ENCODE peak calls at places on chromosomes 6 and 20, in seven cellular contexts. B, I, N, X, E, R and H are unnamed samples.

GRCh38 chr20:53579581-53580375 is 13.9 kb downstream of the ZNF217 start:
- DNase-seq in B (no peak), I (peak; percentile 33), N (peak; percentile 48), X (no peak), E (peak; percentile 83), R (peak; percentile 91), H (peak; percentile 91)

GRCh38 chr6:28212510-28213212 is 12.4 kb upstream of the ZSCAN9 start:
- DNase-seq in B (peak; percentile 73), I (no peak), N (peak; percentile 90), X (no peak), E (peak; percentile 92), R (peak; percentile 75), H (peak; percentile 90)

GRCh38 chr20:18252597-18253451 is 35.5 kb upstream of the ZNF133 start:
- DNase-seq in B (no peak), I (no peak), N (peak; percentile 66), X (no peak), E (no peak), R (no peak), H (no peak)

GRCh38 chr6:144879436-144879835 is 594.3 kb downstream of the UTRN start:
- DNase-seq in B (no peak), I (no peak), N (no peak), X (no peak), E (no peak), R (no peak), H (no peak)

GRCh38 chr6:31270788-31271640 is 878 bp downstream of the HLA-C start:
- DNase-seq in B (no peak), I (peak; percentile 80), N (peak; percentile 73), X (peak; percentile 87), E (peak; percentile 57), R (peak; percentile 55), H (peak; percentile 43)

GRCh38 chr20:45157977-45158376 is 16.7 kb upstream of the PI3 start:
- DNase-seq in B (no peak), I (no peak), N (peak; percentile 57), X (no peak), E (peak; percentile 70), R (peak; percentile 87), H (no peak)

GRCh38 chr6:137975058-137975940 is 108.2 kb downstream of the TNFAIP3 start:
- DNase-seq in B (no peak), I (no peak), N (no peak), X (no peak), E (peak; percentile 12), R (peak; percentile 62), H (peak; percentile 80)

GRCh38 chr20:51096571-51097267 is 73.8 kb upstream of the KCNG1 start:
- DNase-seq in B (no peak), I (no peak), N (no peak), X (no peak), E (no peak), R (no peak), H (no peak)

GRCh38 chr6:152723398-152723797 is 25.7 kb downstream of the MYCT1 start:
- DNase-seq in B (no peak), I (no peak), N (no peak), X (no peak), E (no peak), R (peak; percentile 78), H (no peak)

GRCh38 chr6:131694832-131695426 is 6.3 kb downstream of the OR2A4 start:
- DNase-seq in B (peak; percentile 70), I (peak; percentile 62), N (peak; percentile 71), X (no peak), E (peak; percentile 84), R (peak; percentile 76), H (peak; percentile 63)

GRCh38 chr6:133132092-133132491 is 109.1 kb upstream of the EYA4 start:
- DNase-seq in B (no peak), I (no peak), N (no peak), X (no peak), E (peak; percentile 60), R (no peak), H (no peak)

GRCh38 chr20:19502169-19502568 is 255.9 kb upstream of the RIN2 start:
- DNase-seq in B (no peak), I (no peak), N (no peak), X (no peak), E (no peak), R (no peak), H (no peak)

GRCh38 chr6:33577106-33577535 is 3.0 kb downstream of the BAK1 start:
- DNase-seq in B (no peak), I (peak; percentile 70), N (peak; percentile 71), X (peak; percentile 82), E (no peak), R (no peak), H (peak; percentile 73)

GRCh38 chr6:169975286-169975685 is 223.9 kb downstream of the ERMARD start:
- DNase-seq in B (no peak), I (no peak), N (no peak), X (no peak), E (no peak), R (no peak), H (no peak)

DNA sequence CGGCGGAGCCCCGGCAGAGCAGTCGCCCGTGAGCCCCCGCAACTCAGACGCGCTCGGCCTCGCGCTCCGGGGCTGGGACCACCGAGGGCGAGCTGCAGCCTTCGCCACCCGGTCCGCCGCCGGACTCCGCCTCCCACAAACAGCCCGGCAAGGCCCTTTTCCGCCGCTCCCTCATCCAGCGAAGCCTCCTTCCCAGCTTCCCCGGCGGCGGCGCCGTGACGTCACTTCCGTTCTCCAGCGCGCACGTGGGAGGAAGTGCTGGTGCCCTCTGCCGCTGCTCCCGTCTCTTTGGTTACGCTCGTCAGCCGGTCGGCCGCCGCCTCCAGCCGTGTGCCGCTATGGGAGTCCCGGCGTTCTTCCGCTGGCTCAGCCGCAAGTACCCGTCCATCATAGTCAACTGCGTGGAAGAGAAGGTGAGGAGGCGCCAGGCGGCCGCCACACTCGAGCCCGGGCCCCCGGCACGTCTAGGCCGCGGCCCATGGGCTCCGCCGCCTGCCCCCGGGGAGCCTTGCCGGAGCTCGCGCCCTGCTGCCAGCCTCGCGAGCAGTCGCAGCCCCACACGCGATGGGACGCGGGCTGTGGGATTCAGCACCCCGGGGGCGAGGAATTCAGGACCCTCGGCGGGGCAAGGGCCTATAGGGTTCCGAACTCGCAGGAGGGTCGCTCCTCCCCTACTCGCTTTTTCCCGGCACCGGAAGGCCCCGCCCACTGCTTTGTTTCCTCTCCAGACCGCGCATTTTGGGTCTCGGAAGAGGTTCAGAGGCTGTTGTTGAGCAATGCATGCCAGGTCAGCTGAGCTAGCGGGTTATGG is at the start of gene XRN2:
- DNase-seq in B (peak; percentile 95), I (peak; percentile 94), N (peak; percentile 77), X (peak; percentile 98), E (peak; percentile 96), R (peak; percentile 96), H (peak; percentile 97)
- TF ChIP-seq CTCF in B (no peak), I (no peak), N (no peak), X (no peak), E (no peak), R (no peak), H (no peak)

GRCh38 chr6:151624071-151624470 is 130.3 kb downstream of the CCDC170 start:
- DNase-seq in B (no peak), I (no peak), N (no peak), X (no peak), E (no peak), R (no peak), H (no peak)

GRCh38 chr6:151627689-151628444 is 134.1 kb downstream of the CCDC170 start:
- DNase-seq in B (no peak), I (no peak), N (peak; percentile 4), X (no peak), E (peak; percentile 38), R (no peak), H (no peak)

GRCh38 chr6:151620179-151620578 is 126.4 kb downstream of the CCDC170 start:
- DNase-seq in B (no peak), I (no peak), N (no peak), X (no peak), E (no peak), R (no peak), H (no peak)

GRCh38 chr6:151624900-151625536 is 131.2 kb downstream of the CCDC170 start:
- DNase-seq in B (no peak), I (no peak), N (no peak), X (no peak), E (no peak), R (no peak), H (no peak)

GRCh38 chr6:151624481-151624880 is 130.7 kb downstream of the CCDC170 start:
- DNase-seq in B (no peak), I (no peak), N (no peak), X (no peak), E (no peak), R (no peak), H (no peak)
- TF ChIP-seq CTCF in B (no peak), I (no peak), N (no peak), X (no peak), E (no peak), R (no peak), H (no peak)

DNA sequence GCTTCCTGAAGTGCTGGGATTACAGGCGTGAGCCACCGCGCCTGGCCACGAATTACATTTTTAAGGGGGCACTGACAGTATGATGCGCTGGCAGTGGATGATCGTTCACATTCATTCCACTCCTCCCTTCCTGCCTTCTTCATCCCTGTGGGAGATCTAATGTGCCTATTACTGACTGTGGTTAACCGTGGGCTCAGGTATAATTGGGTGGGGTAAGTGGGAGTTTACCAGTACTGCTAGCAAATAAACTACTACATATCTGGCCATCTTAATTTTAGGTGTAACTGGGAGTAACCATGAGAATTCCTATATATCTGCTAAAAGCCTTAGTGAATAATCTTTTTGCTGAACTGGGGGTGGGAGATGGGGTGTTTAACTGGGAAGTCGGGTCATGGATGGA is 6.5 kb upstream of the BLOC1S5 start:
- DNase-seq in B (no peak), I (no peak), N (no peak), X (no peak), E (no peak), R (no peak), H (no peak)
- TF ChIP-seq CTCF in B (no peak), I (no peak), N (no peak), X (no peak), E (no peak), R (no peak), H (no peak)

GRCh38 chr20:33419140-33419974 is 18.0 kb upstream of the CDK5RAP1 start:
- DNase-seq in B (no peak), I (peak; percentile 27), N (no peak), X (no peak), E (no peak), R (peak; percentile 74), H (no peak)

GRCh38 chr20:33411711-33412483 is 10.6 kb upstream of the CDK5RAP1 start:
- DNase-seq in B (no peak), I (no peak), N (no peak), X (no peak), E (no peak), R (no peak), H (no peak)

GRCh38 chr20:33412484-33412838 is 11.1 kb upstream of the CDK5RAP1 start:
- DNase-seq in B (no peak), I (no peak), N (no peak), X (no peak), E (no peak), R (no peak), H (no peak)

GRCh38 chr20:33418033-33418432 is 16.7 kb upstream of the CDK5RAP1 start:
- DNase-seq in B (no peak), I (no peak), N (no peak), X (no peak), E (no peak), R (no peak), H (no peak)

DNA sequence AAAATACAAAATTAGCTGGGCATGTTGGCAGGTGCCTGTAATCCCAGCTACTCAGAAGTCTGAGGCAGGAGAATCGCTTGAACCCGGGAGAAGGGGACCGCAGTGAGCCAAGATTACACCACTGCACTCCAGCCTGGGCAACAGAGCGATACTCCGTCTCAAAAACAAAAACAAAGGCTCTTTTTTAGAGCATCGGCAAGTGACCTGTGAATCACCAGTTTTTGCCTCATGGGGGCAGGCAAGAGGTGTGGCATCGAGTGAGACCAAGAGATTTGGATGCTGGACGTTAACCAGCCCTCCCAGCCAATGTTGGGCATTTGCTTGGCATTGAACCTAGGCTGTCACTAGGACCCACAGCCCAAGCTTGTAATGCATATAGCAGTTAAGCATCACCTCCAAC is 14.6 kb upstream of the CDK5RAP1 start:
- DNase-seq in B (peak; percentile 48), I (no peak), N (peak; percentile 65), X (no peak), E (peak; percentile 45), R (peak; percentile 54), H (peak; percentile 38)
- TF ChIP-seq CTCF in B (peak; percentile 51), I (peak; percentile 35), N (peak; percentile 71), X (peak; percentile 37), E (peak; percentile 48), R (peak; percentile 51), H (peak; percentile 45)